ENCODE peak calls at places on chromosomes 16 and 17, in eight cellular contexts. One of them, this sample, is unnamed.
A peak's percentile ranks its signal among the peaks of the same experiment; 100 is the strongest.

GRCh38 chr17:34579979-34580684 is 750 bp downstream of the TMEM132E start:
- DNase-seq in endodermal cell: peak; percentile 87
- DNase-seq in neuronal stem cell: no peak
- DNase-seq in stimulated activated CD4-positive, alpha-beta T cell treated with anti-CD3 and anti-CD28 coated beads, Interleukin-4, amount 100 ng/mL, for 48 hours: no peak
- DNase-seq in PC-3: no peak
- DNase-seq in fibroblast of pulmonary artery: no peak
- DNase-seq in AG08395: peak; percentile 40
- DNase-seq in GM13977: peak; percentile 59
- DNase-seq in this sample: no peak

GRCh38 chr17:63626551-63627228 is 4.5 kb downstream of the MAP3K3 start:
- DNase-seq in fibroblast of pulmonary artery: peak; percentile 29
- DNase-seq in AG08395: peak; percentile 26
- DNase-seq in stimulated activated CD4-positive, alpha-beta T cell treated with anti-CD3 and anti-CD28 coated beads, Interleukin-4, amount 100 ng/mL, for 48 hours: no peak
- DNase-seq in GM13977: no peak
- DNase-seq in endodermal cell: no peak
- DNase-seq in neuronal stem cell: no peak
- DNase-seq in PC-3: peak; percentile 22
- DNase-seq in this sample: no peak

GRCh38 chr16:89600956-89601355 is 12.5 kb upstream of the DPEP1 start:
- DNase-seq in GM13977: no peak
- DNase-seq in AG08395: no peak
- DNase-seq in stimulated activated CD4-positive, alpha-beta T cell treated with anti-CD3 and anti-CD28 coated beads, Interleukin-4, amount 100 ng/mL, for 48 hours: no peak
- DNase-seq in neuronal stem cell: no peak
- DNase-seq in endodermal cell: no peak
- DNase-seq in fibroblast of pulmonary artery: no peak
- DNase-seq in PC-3: no peak
- DNase-seq in this sample: no peak

GRCh38 chr17:4161179-4161559 is 18.2 kb downstream of the CYB5D2 start:
- DNase-seq in endodermal cell: peak; percentile 80
- DNase-seq in AG08395: peak; percentile 75
- DNase-seq in stimulated activated CD4-positive, alpha-beta T cell treated with anti-CD3 and anti-CD28 coated beads, Interleukin-4, amount 100 ng/mL, for 48 hours: no peak
- DNase-seq in GM13977: no peak
- DNase-seq in PC-3: peak; percentile 86
- DNase-seq in fibroblast of pulmonary artery: peak; percentile 88
- DNase-seq in neuronal stem cell: no peak
- DNase-seq in this sample: peak; percentile 47

GRCh38 chr16:11686713-11687112 is 18.5 kb downstream of the SNN start:
- DNase-seq in AG08395: no peak
- DNase-seq in stimulated activated CD4-positive, alpha-beta T cell treated with anti-CD3 and anti-CD28 coated beads, Interleukin-4, amount 100 ng/mL, for 48 hours: no peak
- DNase-seq in GM13977: no peak
- DNase-seq in neuronal stem cell: no peak
- DNase-seq in PC-3: no peak
- DNase-seq in fibroblast of pulmonary artery: no peak
- DNase-seq in endodermal cell: no peak
- DNase-seq in this sample: no peak

GRCh38 chr17:44558349-44559287 is 1.3 kb downstream of the FZD2 start:
- DNase-seq in endodermal cell: peak; percentile 82
- DNase-seq in PC-3: no peak
- DNase-seq in fibroblast of pulmonary artery: no peak
- DNase-seq in neuronal stem cell: no peak
- DNase-seq in stimulated activated CD4-positive, alpha-beta T cell treated with anti-CD3 and anti-CD28 coated beads, Interleukin-4, amount 100 ng/mL, for 48 hours: no peak
- DNase-seq in AG08395: no peak
- DNase-seq in GM13977: no peak
- DNase-seq in this sample: no peak

GRCh38 chr16:20906225-20906870 is 5.8 kb downstream of the LYRM1 start:
- DNase-seq in endodermal cell: no peak
- DNase-seq in GM13977: no peak
- DNase-seq in fibroblast of pulmonary artery: peak; percentile 93
- DNase-seq in neuronal stem cell: no peak
- DNase-seq in AG08395: peak; percentile 72
- DNase-seq in stimulated activated CD4-positive, alpha-beta T cell treated with anti-CD3 and anti-CD28 coated beads, Interleukin-4, amount 100 ng/mL, for 48 hours: no peak
- DNase-seq in PC-3: peak; percentile 92
- DNase-seq in this sample: no peak

GRCh38 chr16:23629516-23629915 is 11.6 kb downstream of the PALB2 start:
- DNase-seq in neuronal stem cell: no peak
- DNase-seq in PC-3: no peak
- DNase-seq in fibroblast of pulmonary artery: no peak
- DNase-seq in GM13977: no peak
- DNase-seq in stimulated activated CD4-positive, alpha-beta T cell treated with anti-CD3 and anti-CD28 coated beads, Interleukin-4, amount 100 ng/mL, for 48 hours: no peak
- DNase-seq in AG08395: no peak
- DNase-seq in endodermal cell: no peak
- DNase-seq in this sample: no peak

GRCh38 chr17:15392326-15392739 is 50.9 kb upstream of the TEKT3 start:
- DNase-seq in neuronal stem cell: no peak
- DNase-seq in stimulated activated CD4-positive, alpha-beta T cell treated with anti-CD3 and anti-CD28 coated beads, Interleukin-4, amount 100 ng/mL, for 48 hours: no peak
- DNase-seq in endodermal cell: no peak
- DNase-seq in PC-3: peak; percentile 99
- DNase-seq in GM13977: no peak
- DNase-seq in AG08395: peak; percentile 87
- DNase-seq in fibroblast of pulmonary artery: peak; percentile 73
- DNase-seq in this sample: no peak

GRCh38 chr17:6328279-6328678 is 106.6 kb downstream of the AIPL1 start:
- DNase-seq in neuronal stem cell: no peak
- DNase-seq in AG08395: no peak
- DNase-seq in GM13977: no peak
- DNase-seq in stimulated activated CD4-positive, alpha-beta T cell treated with anti-CD3 and anti-CD28 coated beads, Interleukin-4, amount 100 ng/mL, for 48 hours: no peak
- DNase-seq in endodermal cell: no peak
- DNase-seq in fibroblast of pulmonary artery: no peak
- DNase-seq in PC-3: no peak
- DNase-seq in this sample: no peak

GRCh38 chr16:84885024-84885910 is 65.5 kb downstream of the CRISPLD2 start:
- DNase-seq in neuronal stem cell: peak; percentile 24
- DNase-seq in PC-3: no peak
- DNase-seq in fibroblast of pulmonary artery: peak; percentile 47
- DNase-seq in AG08395: no peak
- DNase-seq in endodermal cell: peak; percentile 55
- DNase-seq in stimulated activated CD4-positive, alpha-beta T cell treated with anti-CD3 and anti-CD28 coated beads, Interleukin-4, amount 100 ng/mL, for 48 hours: no peak
- DNase-seq in GM13977: no peak
- DNase-seq in this sample: no peak

GRCh38 chr17:42289863-42290165 is 1.5 kb downstream of the STAT5A start:
- DNase-seq in stimulated activated CD4-positive, alpha-beta T cell treated with anti-CD3 and anti-CD28 coated beads, Interleukin-4, amount 100 ng/mL, for 48 hours: peak; percentile 67
- DNase-seq in endodermal cell: no peak
- DNase-seq in fibroblast of pulmonary artery: no peak
- DNase-seq in PC-3: no peak
- DNase-seq in AG08395: no peak
- DNase-seq in neuronal stem cell: no peak
- DNase-seq in GM13977: no peak
- DNase-seq in this sample: no peak

GRCh38 chr17:20143740-20144139 is 134.6 kb downstream of the SPECC1 start:
- DNase-seq in fibroblast of pulmonary artery: no peak
- DNase-seq in endodermal cell: no peak
- DNase-seq in stimulated activated CD4-positive, alpha-beta T cell treated with anti-CD3 and anti-CD28 coated beads, Interleukin-4, amount 100 ng/mL, for 48 hours: no peak
- DNase-seq in neuronal stem cell: no peak
- DNase-seq in GM13977: no peak
- DNase-seq in AG08395: no peak
- DNase-seq in PC-3: no peak
- DNase-seq in this sample: no peak

GRCh38 chr17:50332196-50332595 is 13.7 kb upstream of the XYLT2 start:
- DNase-seq in endodermal cell: no peak
- DNase-seq in stimulated activated CD4-positive, alpha-beta T cell treated with anti-CD3 and anti-CD28 coated beads, Interleukin-4, amount 100 ng/mL, for 48 hours: no peak
- DNase-seq in AG08395: no peak
- DNase-seq in fibroblast of pulmonary artery: no peak
- DNase-seq in PC-3: no peak
- DNase-seq in GM13977: no peak
- DNase-seq in neuronal stem cell: no peak
- DNase-seq in this sample: no peak

GRCh38 chr17:27466748-27467375 is 10.6 kb downstream of the KSR1 start:
- DNase-seq in PC-3: no peak
- DNase-seq in neuronal stem cell: no peak
- DNase-seq in fibroblast of pulmonary artery: no peak
- DNase-seq in GM13977: peak; percentile 71
- DNase-seq in AG08395: no peak
- DNase-seq in endodermal cell: no peak
- DNase-seq in stimulated activated CD4-positive, alpha-beta T cell treated with anti-CD3 and anti-CD28 coated beads, Interleukin-4, amount 100 ng/mL, for 48 hours: peak; percentile 71
- DNase-seq in this sample: no peak

GRCh38 chr16:14205666-14206065 is 134.5 kb downstream of the MRTFB start:
- DNase-seq in endodermal cell: no peak
- DNase-seq in fibroblast of pulmonary artery: peak; percentile 6
- DNase-seq in stimulated activated CD4-positive, alpha-beta T cell treated with anti-CD3 and anti-CD28 coated beads, Interleukin-4, amount 100 ng/mL, for 48 hours: no peak
- DNase-seq in PC-3: no peak
- DNase-seq in neuronal stem cell: no peak
- DNase-seq in AG08395: no peak
- DNase-seq in GM13977: no peak
- DNase-seq in this sample: no peak

GRCh38 chr17:74099441-74100340 is 103.8 kb upstream of the RPL38 start:
- DNase-seq in endodermal cell: no peak
- DNase-seq in fibroblast of pulmonary artery: no peak
- DNase-seq in stimulated activated CD4-positive, alpha-beta T cell treated with anti-CD3 and anti-CD28 coated beads, Interleukin-4, amount 100 ng/mL, for 48 hours: no peak
- DNase-seq in GM13977: no peak
- DNase-seq in PC-3: no peak
- DNase-seq in AG08395: no peak
- DNase-seq in neuronal stem cell: no peak
- DNase-seq in this sample: no peak